ENCODE peak calls at places on chromosomes 2 and 18, in ten cellular contexts. One of them, this sample, is unnamed.

GRCh38 chr18:23835506-23835905 is 146.3 kb downstream of the LAMA3 start:
- DNase-seq in A172: no peak
- DNase-seq in H7: no peak
- DNase-seq in posterior vena cava: no peak
- DNase-seq in Peyer's patch: no peak
- DNase-seq in Calu3: no peak
- DNase-seq in head of caudate nucleus: no peak
- DNase-seq in fibroblast of the aortic adventitia: peak; percentile 75
- DNase-seq in GM19239: no peak
- DNase-seq in right atrium auricular region: no peak
- DNase-seq in this sample: no peak

GRCh38 chr2:112881217-112882000 is 29.6 kb upstream of the IL37 start:
- DNase-seq in A172: peak; percentile 78
- DNase-seq in H7: no peak
- DNase-seq in posterior vena cava: no peak
- DNase-seq in Peyer's patch: no peak
- DNase-seq in Calu3: peak; percentile 70
- DNase-seq in head of caudate nucleus: peak; percentile 31
- DNase-seq in fibroblast of the aortic adventitia: peak; percentile 96
- DNase-seq in GM19239: peak; percentile 35
- DNase-seq in right atrium auricular region: no peak
- DNase-seq in this sample: peak; percentile 68

GRCh38 chr2:105849431-105850179 is 104.9 kb downstream of the NCK2 start:
- DNase-seq in A172: no peak
- DNase-seq in H7: no peak
- DNase-seq in posterior vena cava: no peak
- DNase-seq in Peyer's patch: no peak
- DNase-seq in Calu3: no peak
- DNase-seq in head of caudate nucleus: no peak
- DNase-seq in fibroblast of the aortic adventitia: no peak
- DNase-seq in GM19239: no peak
- DNase-seq in right atrium auricular region: no peak
- DNase-seq in this sample: no peak

GRCh38 chr2:33267745-33268144 is 208.7 kb upstream of the RASGRP3 start:
- DNase-seq in A172: no peak
- DNase-seq in H7: no peak
- DNase-seq in posterior vena cava: no peak
- DNase-seq in Peyer's patch: no peak
- DNase-seq in Calu3: no peak
- DNase-seq in head of caudate nucleus: no peak
- DNase-seq in fibroblast of the aortic adventitia: peak; percentile 50
- DNase-seq in GM19239: no peak
- DNase-seq in right atrium auricular region: no peak
- DNase-seq in this sample: no peak

GRCh38 chr2:73986085-73986680 is 1.5 kb downstream of the TET3 start:
- DNase-seq in A172: no peak
- DNase-seq in H7: no peak
- DNase-seq in posterior vena cava: no peak
- DNase-seq in Peyer's patch: peak; percentile 61
- DNase-seq in Calu3: no peak
- DNase-seq in head of caudate nucleus: no peak
- DNase-seq in fibroblast of the aortic adventitia: no peak
- DNase-seq in GM19239: no peak
- DNase-seq in right atrium auricular region: no peak
- DNase-seq in this sample: no peak

GRCh38 chr2:225472161-225472560 is 72.7 kb downstream of the NYAP2 start:
- DNase-seq in A172: no peak
- DNase-seq in H7: no peak
- DNase-seq in posterior vena cava: no peak
- DNase-seq in Peyer's patch: no peak
- DNase-seq in Calu3: no peak
- DNase-seq in head of caudate nucleus: no peak
- DNase-seq in fibroblast of the aortic adventitia: no peak
- DNase-seq in GM19239: no peak
- DNase-seq in right atrium auricular region: no peak
- DNase-seq in this sample: no peak

GRCh38 chr2:104872866-104873688 is 19.2 kb downstream of the POU3F3 start:
- DNase-seq in A172: peak; percentile 27
- DNase-seq in H7: peak; percentile 93
- DNase-seq in posterior vena cava: peak; percentile 76
- DNase-seq in Peyer's patch: peak; percentile 79
- DNase-seq in Calu3: peak; percentile 69
- DNase-seq in head of caudate nucleus: peak; percentile 95
- DNase-seq in fibroblast of the aortic adventitia: peak; percentile 58
- DNase-seq in GM19239: no peak
- DNase-seq in right atrium auricular region: no peak
- DNase-seq in this sample: no peak

GRCh38 chr2:75569546-75569945 is 8.8 kb upstream of the EVA1A start:
- DNase-seq in A172: no peak
- DNase-seq in H7: no peak
- DNase-seq in posterior vena cava: no peak
- DNase-seq in Peyer's patch: no peak
- DNase-seq in Calu3: no peak
- DNase-seq in head of caudate nucleus: peak; percentile 13
- DNase-seq in fibroblast of the aortic adventitia: no peak
- DNase-seq in GM19239: no peak
- DNase-seq in right atrium auricular region: no peak
- DNase-seq in this sample: no peak

GRCh38 chr2:100983201-100983600 is 18.9 kb upstream of the RPL31 start:
- DNase-seq in A172: no peak
- DNase-seq in H7: no peak
- DNase-seq in posterior vena cava: no peak
- DNase-seq in Peyer's patch: no peak
- DNase-seq in Calu3: no peak
- DNase-seq in head of caudate nucleus: no peak
- DNase-seq in fibroblast of the aortic adventitia: no peak
- DNase-seq in GM19239: no peak
- DNase-seq in right atrium auricular region: no peak
- DNase-seq in this sample: no peak

GRCh38 chr2:120763516-120763915 is 27.8 kb downstream of the GLI2 start:
- DNase-seq in A172: peak; percentile 57
- DNase-seq in H7: no peak
- DNase-seq in posterior vena cava: peak; percentile 84
- DNase-seq in Peyer's patch: peak; percentile 46
- DNase-seq in Calu3: no peak
- DNase-seq in head of caudate nucleus: no peak
- DNase-seq in fibroblast of the aortic adventitia: no peak
- DNase-seq in GM19239: no peak
- DNase-seq in right atrium auricular region: no peak
- DNase-seq in this sample: no peak

GRCh38 chr18:13420969-13421686 is 202.6 kb downstream of the LDLRAD4 start:
- DNase-seq in A172: no peak
- DNase-seq in H7: no peak
- DNase-seq in posterior vena cava: no peak
- DNase-seq in Peyer's patch: no peak
- DNase-seq in Calu3: no peak
- DNase-seq in head of caudate nucleus: no peak
- DNase-seq in fibroblast of the aortic adventitia: no peak
- DNase-seq in GM19239: no peak
- DNase-seq in right atrium auricular region: no peak
- DNase-seq in this sample: no peak

GRCh38 chr2:71685941-71686611 is 232.7 kb downstream of the DYSF start:
- DNase-seq in A172: no peak
- DNase-seq in H7: no peak
- DNase-seq in posterior vena cava: peak; percentile 68
- DNase-seq in Peyer's patch: no peak
- DNase-seq in Calu3: no peak
- DNase-seq in head of caudate nucleus: no peak
- DNase-seq in fibroblast of the aortic adventitia: no peak
- DNase-seq in GM19239: no peak
- DNase-seq in right atrium auricular region: no peak
- DNase-seq in this sample: no peak

GRCh38 chr18:79804130-79804772 is 6.5 kb downstream of the KCNG2 start:
- DNase-seq in A172: no peak
- DNase-seq in H7: peak; percentile 22
- DNase-seq in posterior vena cava: peak; percentile 58
- DNase-seq in Peyer's patch: peak; percentile 24
- DNase-seq in Calu3: no peak
- DNase-seq in head of caudate nucleus: no peak
- DNase-seq in fibroblast of the aortic adventitia: no peak
- DNase-seq in GM19239: no peak
- DNase-seq in right atrium auricular region: no peak
- DNase-seq in this sample: no peak

GRCh38 chr2:27839022-27839618 is 51.1 kb downstream of the RBKS start:
- DNase-seq in A172: no peak
- DNase-seq in H7: no peak
- DNase-seq in posterior vena cava: no peak
- DNase-seq in Peyer's patch: no peak
- DNase-seq in Calu3: no peak
- DNase-seq in head of caudate nucleus: no peak
- DNase-seq in fibroblast of the aortic adventitia: no peak
- DNase-seq in GM19239: no peak
- DNase-seq in right atrium auricular region: no peak
- DNase-seq in this sample: no peak

GRCh38 chr2:233385489-233386044 is 31.3 kb downstream of the DGKD start:
- DNase-seq in A172: no peak
- DNase-seq in H7: peak; percentile 25
- DNase-seq in posterior vena cava: no peak
- DNase-seq in Peyer's patch: no peak
- DNase-seq in Calu3: no peak
- DNase-seq in head of caudate nucleus: no peak
- DNase-seq in fibroblast of the aortic adventitia: peak; percentile 16
- DNase-seq in GM19239: peak; percentile 39
- DNase-seq in right atrium auricular region: no peak
- DNase-seq in this sample: no peak

GRCh38 chr2:37394986-37395555 is 50.6 kb downstream of the QPCT start:
- DNase-seq in A172: no peak
- DNase-seq in H7: no peak
- DNase-seq in posterior vena cava: no peak
- DNase-seq in Peyer's patch: no peak
- DNase-seq in Calu3: no peak
- DNase-seq in head of caudate nucleus: no peak
- DNase-seq in fibroblast of the aortic adventitia: no peak
- DNase-seq in GM19239: no peak
- DNase-seq in right atrium auricular region: no peak
- DNase-seq in this sample: no peak

GRCh38 chr2:159788218-159788617 is 9.8 kb downstream of the CD302 start:
- DNase-seq in A172: no peak
- DNase-seq in H7: no peak
- DNase-seq in posterior vena cava: no peak
- DNase-seq in Peyer's patch: no peak
- DNase-seq in Calu3: peak; percentile 63
- DNase-seq in head of caudate nucleus: no peak
- DNase-seq in fibroblast of the aortic adventitia: no peak
- DNase-seq in GM19239: no peak
- DNase-seq in right atrium auricular region: no peak
- DNase-seq in this sample: no peak

GRCh38 chr2:20613342-20613916 is 37.5 kb downstream of the HS1BP3 start:
- DNase-seq in A172: no peak
- DNase-seq in H7: no peak
- DNase-seq in posterior vena cava: peak; percentile 52
- DNase-seq in Peyer's patch: peak; percentile 40
- DNase-seq in Calu3: no peak
- DNase-seq in head of caudate nucleus: no peak
- DNase-seq in fibroblast of the aortic adventitia: no peak
- DNase-seq in GM19239: no peak
- DNase-seq in right atrium auricular region: no peak
- DNase-seq in this sample: no peak

GRCh38 chr2:145638675-145639074 is 1118.8 kb upstream of the ZEB2 start:
- DNase-seq in A172: no peak
- DNase-seq in H7: no peak
- DNase-seq in posterior vena cava: no peak
- DNase-seq in Peyer's patch: no peak
- DNase-seq in Calu3: peak; percentile 2
- DNase-seq in head of caudate nucleus: no peak
- DNase-seq in fibroblast of the aortic adventitia: no peak
- DNase-seq in GM19239: no peak
- DNase-seq in right atrium auricular region: no peak
- DNase-seq in this sample: no peak

GRCh38 chr2:119293254-119293653 is 69.6 kb downstream of the STEAP3 start:
- DNase-seq in A172: peak; percentile 35
- DNase-seq in H7: no peak
- DNase-seq in posterior vena cava: no peak
- DNase-seq in Peyer's patch: no peak
- DNase-seq in Calu3: no peak
- DNase-seq in head of caudate nucleus: no peak
- DNase-seq in fibroblast of the aortic adventitia: no peak
- DNase-seq in GM19239: no peak
- DNase-seq in right atrium auricular region: no peak
- DNase-seq in this sample: no peak

GRCh38 chr2:212712991-212713390 is 174.4 kb upstream of the ERBB4 start:
- DNase-seq in A172: no peak
- DNase-seq in H7: no peak
- DNase-seq in posterior vena cava: no peak
- DNase-seq in Peyer's patch: no peak
- DNase-seq in Calu3: no peak
- DNase-seq in head of caudate nucleus: no peak
- DNase-seq in fibroblast of the aortic adventitia: peak; percentile 16
- DNase-seq in GM19239: no peak
- DNase-seq in right atrium auricular region: no peak
- DNase-seq in this sample: no peak

GRCh38 chr2:197212344-197213262 is 98.0 kb downstream of the ANKRD44 start:
- DNase-seq in A172: no peak
- DNase-seq in H7: no peak
- DNase-seq in posterior vena cava: no peak
- DNase-seq in Peyer's patch: peak; percentile 76
- DNase-seq in Calu3: no peak
- DNase-seq in head of caudate nucleus: no peak
- DNase-seq in fibroblast of the aortic adventitia: peak; percentile 43
- DNase-seq in GM19239: no peak
- DNase-seq in right atrium auricular region: no peak
- DNase-seq in this sample: no peak

GRCh38 chr2:10460366-10460796 is 12.3 kb upstream of the ODC1 start:
- DNase-seq in A172: no peak
- DNase-seq in H7: no peak
- DNase-seq in posterior vena cava: peak; percentile 45
- DNase-seq in Peyer's patch: peak; percentile 40
- DNase-seq in Calu3: no peak
- DNase-seq in head of caudate nucleus: no peak
- DNase-seq in fibroblast of the aortic adventitia: no peak
- DNase-seq in GM19239: no peak
- DNase-seq in right atrium auricular region: no peak
- DNase-seq in this sample: no peak

GRCh38 chr2:2566396-2567323 is 235.6 kb upstream of the MYT1L start:
- DNase-seq in A172: no peak
- DNase-seq in H7: no peak
- DNase-seq in posterior vena cava: peak; percentile 68
- DNase-seq in Peyer's patch: no peak
- DNase-seq in Calu3: no peak
- DNase-seq in head of caudate nucleus: no peak
- DNase-seq in fibroblast of the aortic adventitia: no peak
- DNase-seq in GM19239: no peak
- DNase-seq in right atrium auricular region: no peak
- DNase-seq in this sample: no peak

GRCh38 chr18:56575819-56576663 is 62.4 kb downstream of the TXNL1 start:
- DNase-seq in A172: peak; percentile 46
- DNase-seq in H7: peak; percentile 61
- DNase-seq in posterior vena cava: no peak
- DNase-seq in Peyer's patch: no peak
- DNase-seq in Calu3: peak; percentile 40
- DNase-seq in head of caudate nucleus: no peak
- DNase-seq in fibroblast of the aortic adventitia: peak; percentile 83
- DNase-seq in GM19239: peak; percentile 40
- DNase-seq in right atrium auricular region: no peak
- DNase-seq in this sample: no peak

GRCh38 chr2:28067602-28068001 is 177.1 kb downstream of the BABAM2 start:
- DNase-seq in A172: no peak
- DNase-seq in H7: no peak
- DNase-seq in posterior vena cava: no peak
- DNase-seq in Peyer's patch: no peak
- DNase-seq in Calu3: no peak
- DNase-seq in head of caudate nucleus: no peak
- DNase-seq in fibroblast of the aortic adventitia: no peak
- DNase-seq in GM19239: no peak
- DNase-seq in right atrium auricular region: no peak
- DNase-seq in this sample: no peak

GRCh38 chr2:29627366-29627765 is 294.0 kb downstream of the ALK start:
- DNase-seq in A172: peak; percentile 22
- DNase-seq in H7: no peak
- DNase-seq in posterior vena cava: no peak
- DNase-seq in Peyer's patch: no peak
- DNase-seq in Calu3: no peak
- DNase-seq in head of caudate nucleus: no peak
- DNase-seq in fibroblast of the aortic adventitia: peak; percentile 49
- DNase-seq in GM19239: no peak
- DNase-seq in right atrium auricular region: no peak
- DNase-seq in this sample: peak; percentile 84

GRCh38 chr2:231583982-231584381 is 8.7 kb upstream of the TEX44 start:
- DNase-seq in A172: no peak
- DNase-seq in H7: peak; percentile 77
- DNase-seq in posterior vena cava: no peak
- DNase-seq in Peyer's patch: no peak
- DNase-seq in Calu3: no peak
- DNase-seq in head of caudate nucleus: no peak
- DNase-seq in fibroblast of the aortic adventitia: no peak
- DNase-seq in GM19239: no peak
- DNase-seq in right atrium auricular region: no peak
- DNase-seq in this sample: no peak